ENCODE peak calls at places on chromosome 10, in six cellular contexts. U is MM.1S, S is SK-N-SH, I is GM23338, W is HCT116, Y is PC-3. F is an unnamed sample. For H3K9me2, the result is how much of the 10 kb centered on the place peaks cover.

GRCh38 chr10:46284286-46285229 is 2.2 kb upstream of the ANTXRL start:
- DNase-seq in U (peak), S (peak), I (peak), W (peak), Y (peak), F (peak)

GRCh38 chr10:88896336-88897018 is 16.4 kb downstream of the STAMBPL1 start:
- DNase-seq in U (no peak), S (no peak), I (no peak), W (peak), Y (no peak), F (peak)

GRCh38 chr10:818010-818409 is 113.5 kb downstream of the LARP4B start:
- DNase-seq in U (no peak), S (no peak), I (no peak), W (no peak), Y (no peak), F (no peak)

GRCh38 chr10:80501913-80502521 is 35.7 kb upstream of the SH2D4B start:
- DNase-seq in U (no peak), S (no peak), I (no peak), W (no peak), Y (no peak), F (no peak)

GRCh38 chr10:67925449-67926005 is 41.1 kb downstream of the SIRT1 start:
- DNase-seq in U (no peak), S (no peak), I (no peak), W (no peak), Y (peak), F (no peak)

GRCh38 chr10:22252801-22253577 is 35.2 kb upstream of the EBLN1 start:
- DNase-seq in U (peak), S (no peak), I (peak), W (no peak), Y (no peak), F (peak)

GRCh38 chr10:553233-553632 is 136.2 kb downstream of the DIP2C start:
- DNase-seq in U (no peak), S (no peak), I (no peak), W (no peak), Y (no peak), F (no peak)

GRCh38 chr10:69278446-69278963 is at the start of gene HK1:
- DNase-seq in U (no peak), S (no peak), I (peak), W (no peak), Y (no peak), F (no peak)

GRCh38 chr10:49518982-49519578 is 19.8 kb downstream of the ERCC6 start:
- DNase-seq in U (no peak), S (peak), I (peak), W (peak), Y (peak), F (peak)

GRCh38 chr10:15742831-15743230 is 23.1 kb upstream of the ITGA8 start:
- DNase-seq in U (no peak), S (no peak), I (no peak), W (no peak), Y (peak), F (no peak)

GRCh38 chr10:87915989-87916388 is 52.6 kb downstream of the PTEN start:
- DNase-seq in U (no peak), S (no peak), I (no peak), W (no peak), Y (no peak), F (no peak)

GRCh38 chr10:4241724-4242345 is 456.8 kb upstream of the KLF6 start:
- DNase-seq in U (no peak), S (no peak), I (peak), W (no peak), Y (no peak), F (peak)

GRCh38 chr10:6046458-6047325 is 15.5 kb downstream of the IL2RA start:
- DNase-seq in U (no peak), S (no peak), I (no peak), W (no peak), Y (no peak), F (no peak)

DNA sequence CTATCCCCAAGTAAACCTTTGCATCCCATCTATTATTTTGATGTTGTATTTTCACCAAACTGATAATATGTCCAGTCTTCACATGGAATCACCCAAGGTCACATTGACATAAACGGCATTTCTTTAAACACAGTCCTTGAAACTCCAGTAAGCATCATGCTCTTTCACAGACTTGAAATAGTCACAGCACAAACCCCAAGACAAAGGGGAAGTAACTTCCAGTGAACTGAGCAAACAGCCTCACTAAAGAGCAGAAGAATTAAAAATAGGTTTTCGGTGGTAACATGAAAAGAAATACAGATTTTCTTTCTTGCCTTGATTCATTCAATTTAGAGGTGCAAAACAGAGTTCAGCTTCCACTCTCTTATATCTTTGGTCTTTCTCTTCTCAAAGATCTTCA is 253.7 kb downstream of the SFMBT2 start:
- DNase-seq in U (no peak), S (no peak), I (no peak), W (no peak), Y (no peak), F (no peak)
- H3K9me2 ChIP-seq in U (under half), S (under half), I (under half), W (under half), Y (under half), F (under half)

DNA sequence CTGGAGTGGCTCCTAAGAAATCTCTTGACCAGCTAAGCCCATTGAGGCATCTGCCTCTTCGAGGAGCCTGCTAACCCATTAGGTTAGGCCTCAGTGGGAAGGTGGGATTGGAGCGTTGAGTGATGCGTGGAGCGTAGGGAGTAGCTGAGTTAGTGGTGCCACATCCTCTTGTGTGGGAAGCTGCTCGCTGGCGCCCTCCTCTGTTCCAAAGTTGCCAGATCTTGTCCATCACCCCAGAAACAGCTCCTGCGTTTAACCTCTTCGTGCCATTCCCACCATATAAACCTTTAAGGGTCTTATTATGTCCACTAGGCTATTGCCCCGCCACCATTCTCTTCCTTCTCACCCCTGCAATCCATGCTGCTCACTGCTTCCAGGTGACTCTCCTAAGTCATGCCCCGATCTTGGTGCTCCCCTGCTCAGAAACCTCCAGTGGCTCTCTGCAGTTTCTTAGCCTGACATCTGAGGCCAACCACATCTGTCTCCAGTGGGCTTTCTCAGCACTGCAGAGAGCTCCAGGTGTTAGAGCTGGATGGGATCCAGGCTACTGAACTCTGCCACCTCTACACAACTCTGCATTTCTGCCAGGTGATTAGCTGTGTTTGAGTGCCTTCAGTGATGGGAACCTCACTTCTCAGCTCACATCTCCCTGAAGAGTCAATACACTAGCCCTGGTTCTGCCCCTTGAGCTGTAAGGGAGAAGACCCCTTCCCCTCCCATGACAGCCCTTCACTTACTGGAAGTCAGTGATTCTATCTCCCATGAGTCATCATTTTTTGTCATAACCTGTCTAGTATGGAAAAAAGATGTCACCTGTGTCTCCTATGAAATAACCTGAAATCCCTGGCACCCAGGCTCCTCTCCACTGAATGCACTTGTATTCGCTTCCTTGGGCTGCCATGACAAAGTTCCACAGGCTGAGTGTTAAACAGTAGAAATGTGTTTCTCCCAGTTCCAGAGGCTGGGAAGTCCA is 65.0 kb upstream of the FGFR2 start:
- DNase-seq in U (no peak), S (peak), I (peak), W (peak), Y (no peak), F (no peak)
- TF ChIP-seq CTCF in U (no peak), S (peak), I (peak), W (peak), Y (peak), F (peak)

GRCh38 chr10:37831495-37832333 is 25.7 kb downstream of the ZNF248 start:
- DNase-seq in U (no peak), S (no peak), I (no peak), W (no peak), Y (peak), F (no peak)
- H3K9me2 ChIP-seq in U (under half), S (under half), I (under half), W (under half), Y (under half), F (under half)

GRCh38 chr10:96468845-96469244 is 44.9 kb downstream of the TLL2 start:
- DNase-seq in U (no peak), S (peak), I (no peak), W (no peak), Y (no peak), F (no peak)

GRCh38 chr10:96473866-96474265 is 39.9 kb downstream of the TLL2 start:
- DNase-seq in U (no peak), S (no peak), I (no peak), W (no peak), Y (no peak), F (no peak)

GRCh38 chr10:96465599-96465998 is 48.1 kb downstream of the TLL2 start:
- DNase-seq in U (no peak), S (no peak), I (no peak), W (no peak), Y (no peak), F (no peak)

GRCh38 chr10:96470108-96470743 is 43.5 kb downstream of the TLL2 start:
- DNase-seq in U (peak), S (peak), I (peak), W (peak), Y (peak), F (peak)
- TF ChIP-seq CTCF in U (peak), S (peak), I (peak), W (peak), Y (peak), F (peak)

GRCh38 chr10:122419890-122420623 is 34.4 kb upstream of the ARMS2 start:
- DNase-seq in U (no peak), S (no peak), I (no peak), W (no peak), Y (no peak), F (no peak)
- H3K9me2 ChIP-seq in U (under half), S (under half), I (under half), W (under half), Y (under half), F (under half)

GRCh38 chr10:95467162-95467599 is 94.0 kb downstream of the SORBS1 start:
- DNase-seq in U (no peak), S (peak), I (peak), W (peak), Y (no peak), F (peak)
- TF ChIP-seq CTCF in U (no peak), S (no peak), I (peak), W (no peak), Y (no peak), F (peak)

GRCh38 chr10:44650576-44651394 is 260.4 kb upstream of the TMEM72 start:
- DNase-seq in U (no peak), S (no peak), I (no peak), W (no peak), Y (no peak), F (no peak)
- H3K9me2 ChIP-seq in U (under half), S (under half), I (under half), W (under half), Y (under half), F (under half)

GRCh38 chr10:85851300-85851699 is 515.3 kb downstream of the GRID1 start:
- DNase-seq in U (no peak), S (no peak), I (no peak), W (peak), Y (no peak), F (peak)
- TF ChIP-seq CTCF in U (no peak), S (no peak), I (no peak), W (no peak), Y (no peak), F (no peak)

GRCh38 chr10:86165666-86166065 is 200.9 kb downstream of the GRID1 start:
- DNase-seq in U (no peak), S (no peak), I (no peak), W (no peak), Y (no peak), F (no peak)
- H3K9me2 ChIP-seq in U (under half), S (under half), I (under half), W (under half), Y (under half), F (under half)